ENCODE peak calls at places on chromosomes 3 and 15, in six cellular contexts. P is heart left ventricle, D is psoas muscle, T is mammary epithelial cell, V is GM12878, E is HAP-1. I is an unnamed sample. For H3K4me1, the result is how much of the 10 kb centered on the place peaks cover.

GRCh38 chr3:45781841-45782240 is 14.5 kb downstream of the SLC6A20 start:
- DNase-seq in P (no peak), D (no peak), T (no peak), V (no peak), E (no peak), I (no peak)

GRCh38 chr15:63191895-63192603 is 2.6 kb downstream of the RAB8B start:
- DNase-seq in P (no peak), D (no peak), T (no peak), V (peak), E (no peak), I (no peak)

GRCh38 chr15:87826119-87826730 is 430.3 kb downstream of the NTRK3 start:
- DNase-seq in P (no peak), D (no peak), T (no peak), V (no peak), E (no peak), I (no peak)

GRCh38 chr15:28086175-28086703 is 12.9 kb downstream of the OCA2 start:
- DNase-seq in P (peak), D (no peak), T (peak), V (peak), E (peak), I (no peak)

GRCh38 chr15:31488437-31489204 is 162.0 kb downstream of the KLF13 start:
- DNase-seq in P (peak), D (no peak), T (peak), V (peak), E (peak), I (no peak)

GRCh38 chr15:78507831-78508160 is 419 bp downstream of the HYKK start:
- DNase-seq in P (no peak), D (no peak), T (no peak), V (no peak), E (no peak), I (no peak)

GRCh38 chr3:76873509-76874242 is 166.2 kb upstream of the ROBO2 start:
- DNase-seq in P (no peak), D (no peak), T (no peak), V (no peak), E (no peak), I (no peak)

GRCh38 chr3:46705751-46706572 is 4.8 kb downstream of the TMIE start:
- DNase-seq in P (peak), D (peak), T (no peak), V (no peak), E (no peak), I (peak)

GRCh38 chr3:56884387-56884786 is 82.6 kb upstream of the ARHGEF3 start:
- DNase-seq in P (no peak), D (no peak), T (peak), V (no peak), E (no peak), I (no peak)

GRCh38 chr3:119085070-119085439 is 50.4 kb upstream of the IGSF11 start:
- DNase-seq in P (no peak), D (no peak), T (no peak), V (no peak), E (no peak), I (no peak)

GRCh38 chr3:29627136-29628117 is 346.6 kb downstream of the RBMS3 start:
- DNase-seq in P (no peak), D (no peak), T (no peak), V (no peak), E (no peak), I (no peak)

GRCh38 chr3:196643201-196643749 is 3.8 kb downstream of the NRROS start:
- DNase-seq in P (no peak), D (no peak), T (no peak), V (peak), E (no peak), I (peak)

GRCh38 chr3:139327861-139328260 is 16.0 kb upstream of the MRPS22 start:
- DNase-seq in P (no peak), D (no peak), T (no peak), V (no peak), E (no peak), I (no peak)

GRCh38 chr3:172448661-172449467 is 608 bp upstream of the GHSR start:
- DNase-seq in P (no peak), D (no peak), T (no peak), V (no peak), E (no peak), I (no peak)

GRCh38 chr3:129282727-129283327 is 4.2 kb downstream of the HMCES start:
- DNase-seq in P (no peak), D (no peak), T (peak), V (peak), E (no peak), I (no peak)

GRCh38 chr3:140432176-140432753 is 245.6 kb upstream of the TRIM42 start:
- DNase-seq in P (no peak), D (no peak), T (no peak), V (no peak), E (no peak), I (no peak)

GRCh38 chr3:140351466-140351865 is 326.4 kb upstream of the TRIM42 start:
- DNase-seq in P (no peak), D (no peak), T (no peak), V (no peak), E (no peak), I (no peak)

GRCh38 chr15:72173864-72174550 is 23.6 kb downstream of the GRAMD2A start:
- DNase-seq in P (no peak), D (no peak), T (no peak), V (no peak), E (no peak), I (no peak)

GRCh38 chr3:146067048-146067447 is 93.9 kb downstream of the PLOD2 start:
- DNase-seq in P (no peak), D (no peak), T (peak), V (no peak), E (no peak), I (no peak)

GRCh38 chr3:115843206-115843605 is 219.9 kb downstream of the GAP43 start:
- DNase-seq in P (no peak), D (no peak), T (no peak), V (no peak), E (no peak), I (no peak)
- H3K4me3 ChIP-seq in P (no peak), D (no peak), T (no peak), V (no peak), E (no peak), I (no peak)

GRCh38 chr3:64539451-64540196 is 148.2 kb downstream of the ADAMTS9 start:
- DNase-seq in P (peak), D (no peak), T (no peak), V (no peak), E (no peak), I (no peak)

GRCh38 chr3:64530434-64531049 is 157.3 kb downstream of the ADAMTS9 start:
- DNase-seq in P (peak), D (no peak), T (peak), V (no peak), E (peak), I (no peak)

DNA sequence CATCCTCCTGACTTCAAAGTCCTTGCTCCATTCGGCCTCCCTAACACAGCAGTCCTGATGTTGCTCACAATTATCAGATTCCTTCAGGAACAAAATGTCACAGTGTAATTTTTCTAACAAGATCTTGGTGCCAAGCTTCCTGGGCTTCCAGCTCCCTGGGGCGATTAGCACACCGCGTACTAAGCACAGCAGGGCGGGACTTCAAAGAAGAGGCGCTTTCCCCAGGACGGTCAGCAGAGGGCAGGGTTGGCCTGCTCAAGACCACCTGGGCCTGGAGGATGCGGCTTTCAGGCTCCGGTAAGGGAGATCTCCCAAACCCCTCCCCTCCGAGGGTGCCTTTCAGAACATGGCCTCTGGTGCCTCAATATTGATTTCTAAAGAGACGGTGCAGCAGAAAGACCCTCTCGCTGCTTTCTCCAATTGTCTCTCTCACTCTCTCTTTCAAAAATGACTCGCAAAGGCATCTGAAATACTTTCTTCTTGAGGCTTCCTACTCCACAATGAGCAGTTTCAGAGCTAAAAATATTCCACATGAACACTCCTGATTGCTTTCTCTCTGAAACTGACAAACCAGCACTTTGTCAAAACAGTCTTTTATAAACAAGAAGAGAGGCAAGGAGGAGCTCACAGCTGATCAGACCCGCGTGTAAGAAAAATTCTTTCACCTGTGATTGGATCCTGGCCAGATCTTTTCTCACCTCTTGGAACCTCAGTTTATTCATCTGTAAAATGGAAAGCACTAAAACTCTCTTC is 154.1 kb downstream of the ADAMTS9 start:
- DNase-seq in P (peak), D (peak), T (peak), V (peak), E (peak), I (peak)
- H3K4me1 ChIP-seq in P (under half), D (under half), T (under half), V (under half), E (under half), I (under half)

DNA sequence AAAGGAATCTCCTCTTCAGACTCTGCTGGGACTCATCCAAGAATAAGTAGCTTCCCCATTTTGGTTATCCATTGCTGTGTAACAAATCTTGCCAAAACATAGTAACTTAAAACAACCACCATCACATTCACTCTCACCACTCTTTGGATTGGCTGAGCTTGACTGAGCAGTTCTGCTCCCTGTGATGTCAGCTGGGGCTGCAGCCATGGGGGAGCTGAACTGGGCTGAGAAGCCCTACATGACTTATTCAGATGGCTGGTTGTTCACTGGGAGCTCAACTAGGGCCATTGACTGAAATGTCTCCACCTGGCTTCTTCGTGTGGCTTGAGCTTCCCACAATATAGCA is 36.9 kb upstream of the CDV3 start:
- DNase-seq in P (no peak), D (no peak), T (no peak), V (no peak), E (no peak), I (no peak)
- H3K4me3 ChIP-seq in P (no peak), D (no peak), T (no peak), V (no peak), E (no peak), I (no peak)

GRCh38 chr3:52891164-52891563 is 6.2 kb downstream of the STIMATE start:
- DNase-seq in P (no peak), D (no peak), T (no peak), V (no peak), E (no peak), I (peak)
- H3K4me1 ChIP-seq in P (under half), D (under half), T (under half), V (under half), E (under half), I (half or more)

GRCh38 chr3:122680381-122681293 is at the start of gene PARP14:
- DNase-seq in P (peak), D (peak), T (peak), V (no peak), E (peak), I (peak)

GRCh38 chr3:122679467-122680291 is 960 bp upstream of the PARP14 start:
- DNase-seq in P (no peak), D (peak), T (peak), V (no peak), E (no peak), I (no peak)

GRCh38 chr3:122678496-122678895 is 2.1 kb upstream of the PARP14 start:
- DNase-seq in P (no peak), D (no peak), T (no peak), V (no peak), E (no peak), I (no peak)

GRCh38 chr3:122677261-122677660 is 3.4 kb upstream of the PARP14 start:
- DNase-seq in P (no peak), D (no peak), T (no peak), V (no peak), E (no peak), I (no peak)

DNA sequence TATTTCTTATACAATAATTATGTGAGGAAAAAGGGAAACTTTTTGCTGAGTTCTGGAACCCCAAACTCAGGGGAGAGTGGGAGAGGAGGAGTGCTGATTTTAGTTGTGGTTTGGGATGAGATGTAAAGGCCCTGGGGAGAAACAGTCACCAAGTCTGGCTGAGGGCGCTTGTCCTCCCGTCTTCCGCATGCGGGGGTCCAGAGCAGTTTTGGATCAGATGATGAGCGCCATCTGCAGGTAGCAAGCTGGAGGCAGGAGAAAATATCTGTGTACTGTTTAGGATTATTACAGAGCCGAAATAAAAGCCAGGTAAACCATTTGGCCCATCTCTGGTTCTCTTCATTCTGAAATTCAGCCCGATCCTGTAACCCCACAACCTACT is 1.6 kb upstream of the PARP14 start:
- DNase-seq in P (peak), D (peak), T (peak), V (no peak), E (peak), I (peak)
- H3K4me3 ChIP-seq in P (peak), D (peak), T (peak), V (peak), E (no peak), I (peak)

GRCh38 chr3:16936656-16937055 is 51.9 kb downstream of the PLCL2 start:
- DNase-seq in P (no peak), D (no peak), T (no peak), V (no peak), E (no peak), I (no peak)

GRCh38 chr3:16936233-16936632 is 51.5 kb downstream of the PLCL2 start:
- DNase-seq in P (no peak), D (no peak), T (no peak), V (no peak), E (no peak), I (no peak)

GRCh38 chr3:16935766-16936165 is 51.0 kb downstream of the PLCL2 start:
- DNase-seq in P (no peak), D (no peak), T (no peak), V (no peak), E (no peak), I (no peak)

GRCh38 chr3:16940769-16941683 is 56.3 kb downstream of the PLCL2 start:
- DNase-seq in P (no peak), D (no peak), T (no peak), V (no peak), E (no peak), I (no peak)

DNA sequence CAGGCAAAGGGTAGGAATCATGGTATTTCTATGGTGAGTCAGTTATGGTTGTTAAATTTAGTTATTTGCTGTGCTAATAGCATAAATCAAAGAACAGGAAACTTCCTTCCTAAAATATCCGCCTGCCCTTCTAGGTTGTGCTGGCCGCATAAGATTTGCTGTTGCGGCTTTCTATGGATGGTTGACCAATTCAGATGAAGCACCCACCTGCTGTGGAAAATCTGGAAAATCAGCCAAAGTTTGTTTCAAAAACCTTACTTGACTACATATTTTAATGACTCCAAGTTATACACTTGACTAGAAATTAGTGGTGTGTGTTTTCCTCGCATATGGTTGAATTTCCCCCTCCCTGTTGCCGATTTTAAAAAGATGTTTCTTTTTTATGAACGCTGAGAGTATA is 52.7 kb downstream of the PLCL2 start:
- DNase-seq in P (no peak), D (no peak), T (no peak), V (no peak), E (no peak), I (no peak)
- H3K4me1 ChIP-seq in P (half or more), D (half or more), T (under half), V (under half), E (under half), I (under half)

GRCh38 chr3:9781551-9781950 is 10.7 kb downstream of the TADA3 start:
- DNase-seq in P (no peak), D (no peak), T (no peak), V (no peak), E (no peak), I (no peak)
- H3K4me3 ChIP-seq in P (no peak), D (no peak), T (no peak), V (no peak), E (no peak), I (no peak)

DNA sequence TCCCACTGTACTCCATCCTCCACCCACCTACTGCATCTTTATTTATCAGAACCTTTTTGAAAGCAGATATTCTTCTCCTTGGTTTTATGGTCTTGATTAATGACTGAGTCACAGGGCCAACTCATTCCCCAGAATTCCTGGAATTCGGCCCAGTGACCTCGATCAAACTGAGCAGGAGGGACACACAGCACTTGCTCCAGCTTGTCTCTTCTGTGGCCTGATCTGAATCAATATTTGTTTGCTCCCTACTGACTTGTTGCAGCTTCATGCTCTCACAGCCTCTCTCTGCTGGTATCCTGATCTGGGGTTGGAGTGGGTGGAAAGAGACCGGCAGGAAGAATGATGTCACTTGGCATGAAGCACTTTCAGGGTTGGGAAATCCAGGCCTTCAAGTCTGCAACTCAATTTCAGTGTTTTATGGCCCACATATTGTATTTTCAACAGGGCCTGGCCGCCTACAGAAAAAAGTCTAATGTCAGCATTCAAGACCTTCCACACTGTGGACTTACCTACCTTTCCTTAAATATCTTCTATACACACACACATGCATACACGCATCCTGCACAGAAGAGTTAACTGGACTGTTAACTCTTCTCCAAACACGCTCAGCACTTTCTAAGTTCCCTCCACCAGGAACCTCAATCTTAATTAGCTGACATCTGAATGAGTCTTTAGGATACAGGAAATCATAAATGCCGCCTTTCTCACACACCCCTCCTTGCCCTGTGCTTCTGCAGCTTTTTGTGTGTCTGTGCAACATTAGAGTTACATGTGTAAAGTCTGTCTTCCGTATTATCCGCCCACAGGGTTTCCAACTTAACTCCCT is 4.6 kb downstream of the ANXA2 start:
- DNase-seq in P (peak), D (peak), T (peak), V (no peak), E (no peak), I (no peak)
- H3K4me1 ChIP-seq in P (half or more), D (half or more), T (half or more), V (under half), E (half or more), I (half or more)

GRCh38 chr3:149198611-149199010 is 23.0 kb downstream of the CP start:
- DNase-seq in P (no peak), D (no peak), T (no peak), V (no peak), E (peak), I (no peak)

GRCh38 chr3:149199474-149199873 is 22.2 kb downstream of the CP start:
- DNase-seq in P (no peak), D (no peak), T (no peak), V (no peak), E (peak), I (no peak)

GRCh38 chr3:149195221-149195620 is 26.4 kb downstream of the CP start:
- DNase-seq in P (no peak), D (no peak), T (no peak), V (no peak), E (no peak), I (no peak)

DNA sequence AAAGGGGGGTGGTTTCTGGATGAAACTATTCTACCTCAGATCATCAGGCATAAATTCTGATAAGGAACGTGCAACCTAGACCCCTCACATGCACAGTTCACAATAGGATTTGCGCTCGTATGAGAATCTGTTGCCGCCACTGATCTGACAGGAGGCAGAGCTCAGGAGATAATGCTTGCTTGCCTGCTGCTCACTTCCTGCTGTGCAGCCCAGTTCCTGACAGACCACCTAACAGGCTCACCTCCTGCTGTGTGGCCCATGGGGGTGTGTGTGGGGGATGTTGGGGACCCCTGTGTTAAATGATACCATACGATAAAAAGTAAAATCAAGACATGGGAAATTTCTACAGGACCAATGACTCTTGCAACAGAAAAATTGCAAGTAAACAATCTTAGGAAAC is 24.0 kb downstream of the CP start:
- DNase-seq in P (no peak), D (no peak), T (no peak), V (no peak), E (no peak), I (no peak)
- H3K4me3 ChIP-seq in P (no peak), D (no peak), T (no peak), V (no peak), E (no peak), I (no peak)

I was measured in lower lobe of right lung.